ENCODE peak calls at places on chromosome 14, in six cellular contexts. One of them, this sample, is unnamed.

GRCh38 chr14:87397499-87397898 is 595.5 kb downstream of the GALC start:
- DNase-seq in non-pigmented ciliary epithelial cell: no peak
- DNase-seq in iris pigment epithelial cell: no peak
- DNase-seq in hypothalamus: no peak
- DNase-seq in body of pancreas: no peak
- DNase-seq in activated T-helper 1 cell treated with Interleukin-2 at 50 U/mL for 16 hours: no peak
- DNase-seq in this sample: no peak

GRCh38 chr14:90518075-90518940 is 121.5 kb downstream of the CALM1 start:
- DNase-seq in non-pigmented ciliary epithelial cell: no peak
- DNase-seq in iris pigment epithelial cell: no peak
- DNase-seq in hypothalamus: no peak
- DNase-seq in body of pancreas: no peak
- DNase-seq in activated T-helper 1 cell treated with Interleukin-2 at 50 U/mL for 16 hours: no peak
- DNase-seq in this sample: no peak

GRCh38 chr14:61101803-61102548 is 120.9 kb downstream of the SLC38A6 start:
- DNase-seq in non-pigmented ciliary epithelial cell: no peak
- DNase-seq in iris pigment epithelial cell: peak; percentile 84
- DNase-seq in hypothalamus: no peak
- DNase-seq in body of pancreas: no peak
- DNase-seq in activated T-helper 1 cell treated with Interleukin-2 at 50 U/mL for 16 hours: no peak
- DNase-seq in this sample: peak; percentile 64

GRCh38 chr14:91246051-91246852 is 1.7 kb upstream of the GPR68 start:
- DNase-seq in non-pigmented ciliary epithelial cell: no peak
- DNase-seq in iris pigment epithelial cell: no peak
- DNase-seq in hypothalamus: no peak
- DNase-seq in body of pancreas: no peak
- DNase-seq in activated T-helper 1 cell treated with Interleukin-2 at 50 U/mL for 16 hours: peak; percentile 71
- DNase-seq in this sample: no peak

GRCh38 chr14:77912754-77913556 is 113.0 kb downstream of the ADCK1 start:
- DNase-seq in non-pigmented ciliary epithelial cell: no peak
- DNase-seq in iris pigment epithelial cell: no peak
- DNase-seq in hypothalamus: no peak
- DNase-seq in body of pancreas: no peak
- DNase-seq in activated T-helper 1 cell treated with Interleukin-2 at 50 U/mL for 16 hours: no peak
- DNase-seq in this sample: no peak

GRCh38 chr14:91493169-91493568 is 16.9 kb downstream of the PPP4R3A start:
- DNase-seq in non-pigmented ciliary epithelial cell: no peak
- DNase-seq in iris pigment epithelial cell: peak; percentile 74
- DNase-seq in hypothalamus: no peak
- DNase-seq in body of pancreas: no peak
- DNase-seq in activated T-helper 1 cell treated with Interleukin-2 at 50 U/mL for 16 hours: no peak
- DNase-seq in this sample: no peak

GRCh38 chr14:77790566-77791224 is 9.2 kb upstream of the ADCK1 start:
- DNase-seq in non-pigmented ciliary epithelial cell: no peak
- DNase-seq in iris pigment epithelial cell: no peak
- DNase-seq in hypothalamus: no peak
- DNase-seq in body of pancreas: no peak
- DNase-seq in activated T-helper 1 cell treated with Interleukin-2 at 50 U/mL for 16 hours: no peak
- DNase-seq in this sample: no peak

GRCh38 chr14:23727566-23728335 is 91.6 kb downstream of the DHRS2 start:
- DNase-seq in non-pigmented ciliary epithelial cell: peak; percentile 17
- DNase-seq in iris pigment epithelial cell: peak; percentile 47
- DNase-seq in hypothalamus: no peak
- DNase-seq in body of pancreas: peak; percentile 30
- DNase-seq in activated T-helper 1 cell treated with Interleukin-2 at 50 U/mL for 16 hours: no peak
- DNase-seq in this sample: no peak

GRCh38 chr14:61365667-61366194 is 44.4 kb downstream of the PRKCH start:
- DNase-seq in non-pigmented ciliary epithelial cell: no peak
- DNase-seq in iris pigment epithelial cell: peak; percentile 25
- DNase-seq in hypothalamus: no peak
- DNase-seq in body of pancreas: no peak
- DNase-seq in activated T-helper 1 cell treated with Interleukin-2 at 50 U/mL for 16 hours: no peak
- DNase-seq in this sample: no peak